ENCODE peak calls at places on chromosome 11, in ten cellular contexts. I is H54; N is activated T-cell treated with anti-CD3 and anti-CD28 coated beads for 48 hours; D is AG08395; Z is GM13976; B is stimulated activated CD4-positive, alpha-beta T cell treated with anti-CD3 and anti-CD28 coated beads, Interleukin-2, amount 100 ng/mL, for 48 hours; U is thoracic aorta; K is AG04450; S is activated T-helper 1 cell treated with anti-CD3 and anti-CD28 coated beads, Interleukin-2, amount 50 U/mL, for 16 hours; X is mesothelial cell of epicardium. G is an unnamed sample.

GRCh38 chr11:19393941-19394340 is 153.2 kb upstream of the E2F8 start:
- DNase-seq in I (no peak), N (no peak), D (peak; percentile 29), Z (no peak), B (no peak), U (no peak), K (no peak), S (no peak), X (no peak), G (no peak)

GRCh38 chr11:71209656-71210055 is 42.7 kb downstream of the SHANK2 start:
- DNase-seq in I (no peak), N (no peak), D (no peak), Z (no peak), B (no peak), U (no peak), K (no peak), S (no peak), X (no peak), G (no peak)

GRCh38 chr11:109728056-109728455 is 306.1 kb downstream of the C11orf87 start:
- DNase-seq in I (no peak), N (no peak), D (no peak), Z (no peak), B (no peak), U (no peak), K (no peak), S (no peak), X (no peak), G (no peak)

GRCh38 chr11:75351541-75352416 is at the start of gene ARRB1:
- DNase-seq in I (no peak), N (peak; percentile 42), D (peak; percentile 56), Z (peak; percentile 77), B (peak; percentile 35), U (no peak), K (no peak), S (peak; percentile 26), X (peak; percentile 69), G (peak; percentile 92)

GRCh38 chr11:77053217-77054013 is 13.4 kb upstream of the CAPN5 start:
- DNase-seq in I (no peak), N (no peak), D (no peak), Z (no peak), B (no peak), U (no peak), K (no peak), S (no peak), X (no peak), G (no peak)

GRCh38 chr11:11731311-11732083 is 109.7 kb upstream of the GALNT18 start:
- DNase-seq in I (peak; percentile 52), N (no peak), D (peak; percentile 65), Z (no peak), B (no peak), U (no peak), K (peak; percentile 6), S (no peak), X (peak; percentile 56), G (no peak)

GRCh38 chr11:3199537-3200295 is 18.9 kb downstream of the MRGPRG start:
- DNase-seq in I (no peak), N (no peak), D (no peak), Z (no peak), B (no peak), U (no peak), K (no peak), S (no peak), X (peak; percentile 32), G (no peak)

GRCh38 chr11:86518211-86518610 is 143.5 kb downstream of the CCDC81 start:
- DNase-seq in I (no peak), N (no peak), D (no peak), Z (no peak), B (no peak), U (no peak), K (no peak), S (no peak), X (no peak), G (no peak)

GRCh38 chr11:115745545-115746265 is 241.5 kb upstream of the CADM1 start:
- DNase-seq in I (no peak), N (no peak), D (no peak), Z (no peak), B (no peak), U (no peak), K (no peak), S (no peak), X (no peak), G (no peak)

GRCh38 chr11:8262552-8263108 is 1.0 kb downstream of the LMO1 start:
- DNase-seq in I (no peak), N (peak; percentile 36), D (peak; percentile 67), Z (peak; percentile 63), B (no peak), U (no peak), K (peak; percentile 11), S (no peak), X (peak; percentile 80), G (no peak)

GRCh38 chr11:119664063-119664572 is 64.9 kb downstream of the NECTIN1 start:
- DNase-seq in I (no peak), N (no peak), D (no peak), Z (no peak), B (no peak), U (no peak), K (peak; percentile 11), S (no peak), X (no peak), G (no peak)

GRCh38 chr11:57478971-57479663 is 18.8 kb downstream of the RTN4RL2 start:
- DNase-seq in I (no peak), N (no peak), D (no peak), Z (no peak), B (no peak), U (no peak), K (no peak), S (no peak), X (no peak), G (no peak)

GRCh38 chr11:128375941-128376340 is 211.4 kb downstream of the ETS1 start:
- DNase-seq in I (no peak), N (no peak), D (no peak), Z (no peak), B (no peak), U (no peak), K (no peak), S (no peak), X (no peak), G (no peak)

GRCh38 chr11:7019500-7020182 is 505 bp downstream of the ZNF214 start:
- DNase-seq in I (peak; percentile 11), N (no peak), D (peak; percentile 31), Z (peak; percentile 22), B (no peak), U (no peak), K (no peak), S (no peak), X (peak; percentile 49), G (no peak)

GRCh38 chr11:10930961-10931760 is 73.3 kb upstream of the ZBED5 start:
- DNase-seq in I (peak; percentile 48), N (peak; percentile 29), D (peak; percentile 76), Z (peak; percentile 65), B (peak; percentile 28), U (peak; percentile 31), K (peak; percentile 49), S (no peak), X (peak; percentile 77), G (peak; percentile 92)

GRCh38 chr11:120125005-120125404 is 12.9 kb downstream of the TRIM29 start:
- DNase-seq in I (peak; percentile 23), N (no peak), D (peak; percentile 65), Z (no peak), B (no peak), U (no peak), K (no peak), S (no peak), X (no peak), G (peak; percentile 87)

GRCh38 chr11:116193321-116194114 is 579.3 kb downstream of the BUD13 start:
- DNase-seq in I (no peak), N (no peak), D (peak; percentile 36), Z (no peak), B (no peak), U (no peak), K (peak; percentile 36), S (no peak), X (peak; percentile 79), G (no peak)

GRCh38 chr11:129375731-129376657 is at the start of gene BARX2:
- DNase-seq in I (no peak), N (peak; percentile 39), D (peak; percentile 60), Z (peak; percentile 62), B (peak; percentile 29), U (no peak), K (peak; percentile 11), S (no peak), X (peak; percentile 70), G (no peak)

GRCh38 chr11:44726278-44727113 is at the start of gene TSPAN18:
- DNase-seq in I (no peak), N (no peak), D (peak; percentile 37), Z (peak; percentile 88), B (no peak), U (no peak), K (no peak), S (peak; percentile 9), X (peak; percentile 48), G (no peak)

GRCh38 chr11:67507242-67507890 is 596 bp downstream of the CDK2AP2 start:
- DNase-seq in I (no peak), N (no peak), D (peak; percentile 32), Z (no peak), B (no peak), U (peak; percentile 56), K (peak; percentile 29), S (no peak), X (no peak), G (peak; percentile 92)

GRCh38 chr11:77126861-77127673 is 979 bp upstream of the MYO7A start:
- DNase-seq in I (peak; percentile 73), N (peak; percentile 50), D (peak; percentile 64), Z (peak; percentile 87), B (peak; percentile 53), U (no peak), K (no peak), S (peak; percentile 28), X (peak; percentile 78), G (peak; percentile 90)

GRCh38 chr11:90874971-90875370 is 652.1 kb upstream of the CHORDC1 start:
- DNase-seq in I (no peak), N (no peak), D (no peak), Z (no peak), B (no peak), U (no peak), K (no peak), S (no peak), X (no peak), G (no peak)

GRCh38 chr11:45451766-45452440 is 165.8 kb upstream of the SYT13 start:
- DNase-seq in I (no peak), N (no peak), D (no peak), Z (no peak), B (no peak), U (no peak), K (no peak), S (no peak), X (no peak), G (no peak)

G was measured in lower leg skin.